ENCODE peak calls at places on chromosomes 5 and 9, in ten cellular contexts. L is stimulated activated CD8-positive, alpha-beta memory T cell treated with anti-CD3 and anti-CD28 coated beads, Interleukin-2, amount 100 ng/mL, for 1 hour; K is right lobe of liver; G is stimulated activated CD4-positive, alpha-beta T cell treated with anti-CD3 and anti-CD28 coated beads, Interleukin-1b, Interleukin-23, amount 100 ng/mL, for 4 hours; M is dorsolateral prefrontal cortex; H is aorta; A is stomach; F is iris pigment epithelial cell; Q is SW480; U is activated CD8-positive, alpha-beta memory T cell treated with anti-CD3 and anti-CD28 coated beads, Interleukin-2, amount 50 U/mL, for 48 hours. N is an unnamed sample.

GRCh38 chr5:56430437-56430836 is 197.3 kb upstream of the ANKRD55 start:
- DNase-seq in M (no peak), U (no peak), G (no peak), Q (no peak), A (no peak), K (no peak), F (no peak), H (no peak), L (no peak), N (no peak)

GRCh38 chr5:28408186-28408585 is 1369.8 kb upstream of the CDH9 start:
- DNase-seq in M (no peak), Q (no peak), L (no peak), F (peak), A (no peak), U (no peak), K (no peak), H (no peak), G (no peak), N (no peak)

GRCh38 chr9:121841771-121842611 is 190.6 kb downstream of the DAB2IP start:
- DNase-seq in A (peak), Q (no peak), F (peak), U (no peak), L (no peak), K (peak), H (no peak), G (no peak), M (no peak), N (peak)

GRCh38 chr9:14251146-14252071 is 62.5 kb downstream of the NFIB start:
- DNase-seq in L (no peak), G (no peak), H (peak), U (no peak), Q (peak), F (peak), M (peak), K (peak), A (peak), N (no peak)

GRCh38 chr5:140020601-140021177 is 22.4 kb downstream of the NRG2 start:
- DNase-seq in Q (no peak), K (no peak), M (no peak), F (no peak), L (no peak), G (no peak), A (no peak), H (no peak), U (no peak), N (no peak)

GRCh38 chr9:6978591-6978990 is 220.8 kb downstream of the KDM4C start:
- DNase-seq in G (no peak), Q (no peak), L (no peak), U (no peak), H (no peak), M (no peak), K (no peak), F (peak), A (no peak), N (no peak)

GRCh38 chr5:61884242-61884855 is 421.7 kb upstream of the KIF2A start:
- DNase-seq in G (no peak), M (no peak), H (no peak), F (no peak), K (no peak), A (no peak), L (no peak), U (no peak), Q (no peak), N (no peak)

GRCh38 chr9:135228983-135229625 is 141.6 kb downstream of the OLFM1 start:
- DNase-seq in F (no peak), H (peak), G (no peak), Q (no peak), L (no peak), A (no peak), U (no peak), K (no peak), M (no peak), N (no peak)

GRCh38 chr5:124043456-124043855 is 531.5 kb downstream of the CSNK1G3 start:
- DNase-seq in G (no peak), Q (peak), U (no peak), H (no peak), K (no peak), M (no peak), A (no peak), F (peak), L (no peak), N (no peak)

GRCh38 chr9:29697011-29697410 is 2123.7 kb upstream of the C9orf72 start:
- DNase-seq in G (no peak), M (no peak), H (no peak), F (peak), L (no peak), Q (no peak), K (no peak), A (no peak), U (no peak), N (no peak)

N was measured in CD8-positive, alpha-beta T cell.